ENCODE peak calls at places on chromosome 17, in seven cellular contexts. R is chondrocyte; W is CD4-positive, alpha-beta T cell; Y is ascending aorta; V is T follicular helper cell; Q is PC-9; M is tibial nerve. K is an unnamed sample.

GRCh38 chr17:81866440-81867122 is 4.6 kb downstream of the ARHGDIA start:
- DNase-seq in M (no peak), Q (no peak), V (no peak), R (no peak), W (no peak), Y (no peak), K (no peak)

GRCh38 chr17:50218771-50219315 is 17.4 kb upstream of the COL1A1 start:
- DNase-seq in V (no peak), Q (peak), M (no peak), W (no peak), Y (no peak), R (no peak), K (no peak)

GRCh38 chr17:58378895-58379824 is 27.2 kb upstream of the SUPT4H1 start:
- DNase-seq in M (no peak), R (no peak), W (no peak), Y (no peak), V (no peak), Q (no peak), K (no peak)

GRCh38 chr17:68771867-68772515 is 170.8 kb upstream of the FAM20A start:
- DNase-seq in R (no peak), M (peak), Y (no peak), V (no peak), W (no peak), Q (no peak), K (peak)

GRCh38 chr17:67606896-67607604 is 110.7 kb upstream of the NOL11 start:
- DNase-seq in M (no peak), W (no peak), V (no peak), R (no peak), Y (no peak), Q (no peak), K (no peak)

GRCh38 chr17:60395508-60396065 is 3.7 kb upstream of the USP32 start:
- DNase-seq in W (no peak), R (no peak), Q (no peak), M (no peak), Y (no peak), V (no peak), K (no peak)

GRCh38 chr17:39325528-39326240 is 75.7 kb downstream of the FBXL20 start:
- DNase-seq in V (no peak), W (no peak), Q (no peak), Y (no peak), R (no peak), M (no peak), K (no peak)

GRCh38 chr17:41736983-41737679 is 2.7 kb upstream of the HAP1 start:
- DNase-seq in W (no peak), Q (no peak), V (no peak), Y (no peak), R (no peak), M (no peak), K (no peak)

GRCh38 chr17:37225458-37225857 is 150.3 kb upstream of the C17orf78 start:
- DNase-seq in M (no peak), Y (no peak), V (no peak), Q (no peak), R (no peak), W (no peak), K (peak)

GRCh38 chr17:10314332-10314731 is 58.5 kb downstream of the MYH13 start:
- DNase-seq in M (no peak), Y (no peak), Q (no peak), W (no peak), R (no peak), V (no peak), K (no peak)